ENCODE peak calls at places on chromosomes 12 and 14, in four cellular contexts. R, D, B and V are unnamed samples.

GRCh38 chr14:56342419-56342901 is 224.2 kb downstream of the PELI2 start:
- DNase-seq in R (no peak), D (no peak), B (no peak), V (no peak)

GRCh38 chr14:35367056-35367372 is 37.5 kb downstream of the NFKBIA start:
- DNase-seq in R (no peak), D (no peak), B (no peak), V (no peak)

GRCh38 chr14:106372870-106373657 is 846.7 kb downstream of the TMEM121 start:
- DNase-seq in R (no peak), D (peak), B (peak), V (no peak)

GRCh38 chr12:3820122-3820521 is 53.1 kb downstream of the PARP11 start:
- DNase-seq in R (no peak), D (no peak), B (no peak), V (no peak)

GRCh38 chr12:28802706-28803438 is 346.2 kb upstream of the FAR2 start:
- DNase-seq in R (peak), D (no peak), B (peak), V (no peak)

GRCh38 chr14:56154321-56154720 is 36.1 kb downstream of the PELI2 start:
- DNase-seq in R (no peak), D (no peak), B (no peak), V (no peak)

GRCh38 chr14:64293976-64294671 is at the start of gene ESR2:
- DNase-seq in R (no peak), D (peak), B (peak), V (no peak)

GRCh38 chr12:20063116-20063515 is 305.2 kb upstream of the PDE3A start:
- DNase-seq in R (no peak), D (no peak), B (no peak), V (no peak)

GRCh38 chr12:2531371-2531770 is 263.4 kb upstream of the FKBP4 start:
- DNase-seq in R (no peak), D (no peak), B (no peak), V (no peak)

DNA sequence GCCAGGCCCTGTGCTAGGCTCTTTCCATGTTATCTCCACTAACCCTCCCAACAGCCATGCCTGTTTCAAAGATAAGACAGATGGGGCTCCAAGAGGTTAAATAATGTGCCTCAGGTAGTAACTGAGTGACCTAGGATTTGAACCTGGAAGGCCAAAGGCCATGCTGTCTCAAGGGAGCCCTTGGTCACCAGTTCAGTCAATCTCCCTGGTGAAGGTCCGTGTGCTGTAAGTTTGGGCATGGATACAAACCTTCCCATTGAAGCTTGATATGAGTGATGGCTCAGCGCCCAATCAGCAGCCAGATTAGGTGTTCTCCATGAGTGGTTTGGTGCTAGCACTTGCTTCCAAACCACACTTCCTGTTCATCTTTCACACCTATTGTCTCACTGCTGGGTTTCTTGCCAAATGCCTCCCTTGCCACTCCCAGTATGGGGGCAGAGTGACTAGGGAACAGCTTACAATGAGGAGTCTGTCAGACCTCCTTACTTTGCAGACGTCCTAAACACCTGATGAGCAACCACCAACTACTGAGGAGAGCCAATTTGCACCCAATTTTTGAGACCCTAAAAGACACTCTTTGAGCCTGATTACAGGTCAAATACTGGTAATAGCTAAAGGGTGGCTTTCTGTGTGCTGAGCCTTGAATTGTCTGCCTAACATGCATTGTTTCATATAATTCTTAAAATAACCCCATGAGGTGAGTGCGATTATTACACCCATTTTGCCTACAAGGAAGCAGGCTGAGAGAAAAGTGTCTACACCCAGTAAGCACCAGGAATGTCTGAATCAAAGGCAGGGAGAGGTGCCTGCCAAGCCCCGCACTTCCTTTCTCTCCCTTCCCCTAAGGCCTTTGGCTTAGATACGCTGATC is 48.5 kb upstream of the FOS start:
- DNase-seq in R (no peak), D (peak), B (peak), V (no peak)
- TF ChIP-seq CTCF in R (peak), D (peak), B (no peak), V (no peak)

DNA sequence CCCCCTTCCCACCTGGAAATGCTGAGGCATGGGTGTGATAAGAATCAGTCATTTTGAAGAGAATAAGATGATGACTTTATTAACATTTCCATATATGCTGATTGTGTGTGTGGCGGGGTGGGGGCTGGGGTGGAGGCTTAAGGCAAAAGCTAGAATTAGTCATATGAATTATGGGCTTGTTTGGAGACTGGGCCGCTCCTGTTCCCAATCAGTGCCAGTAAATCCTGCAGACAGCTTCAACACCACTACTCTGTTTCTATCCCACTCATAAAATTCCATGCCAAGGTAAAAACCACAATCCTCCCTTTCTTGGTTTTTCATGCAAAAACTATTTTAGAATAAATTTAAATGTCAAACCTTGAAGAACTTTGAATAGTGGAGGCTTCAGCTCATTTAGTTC is 29.9 kb upstream of the SLC38A2 start:
- DNase-seq in R (no peak), D (no peak), B (no peak), V (no peak)
- H3K4me3 ChIP-seq in R (no peak), D (no peak), B (no peak), V (no peak)

DNA sequence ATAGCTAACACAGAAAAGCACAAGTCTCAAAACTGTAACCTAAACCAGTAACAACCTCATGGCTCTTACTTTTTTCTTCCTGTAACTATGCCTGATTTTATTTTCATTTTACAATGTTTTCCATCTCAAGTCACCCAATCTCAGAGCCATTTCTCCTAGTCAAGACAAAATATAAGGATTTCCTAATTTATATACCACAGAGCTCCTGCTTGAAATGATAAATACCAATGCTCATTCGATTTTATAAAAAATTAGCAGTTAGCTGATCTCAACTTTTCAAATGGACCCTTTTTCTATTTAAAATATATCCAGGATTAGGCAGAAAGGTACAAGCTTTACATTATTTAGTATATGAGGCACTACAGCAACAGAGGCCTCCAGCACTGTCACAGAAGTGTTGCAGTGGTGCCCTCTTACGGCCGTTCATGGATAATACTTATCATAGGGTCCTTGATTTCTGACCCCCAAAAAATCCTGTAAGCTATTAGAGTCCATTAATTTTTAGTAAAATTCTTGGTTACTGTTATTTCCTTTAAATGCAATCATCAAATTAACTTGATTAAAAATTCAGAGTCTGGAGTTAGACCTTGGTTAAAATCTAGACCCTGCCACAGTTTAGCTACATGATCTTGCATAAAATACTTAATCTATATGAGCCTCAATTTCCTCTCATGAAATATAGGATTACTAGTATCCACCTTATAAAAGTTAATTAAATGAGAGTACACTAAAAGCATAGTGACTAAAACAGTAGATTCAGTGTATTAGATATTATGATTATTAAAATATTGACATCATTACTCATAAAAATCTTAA is 68.3 kb downstream of the SEC23A start:
- DNase-seq in R (no peak), D (no peak), B (no peak), V (no peak)
- TF ChIP-seq CTCF in R (peak), D (peak), B (peak), V (peak)

GRCh38 chr14:101559624-101560533 is 1.4 kb upstream of the DIO3 start:
- DNase-seq in R (no peak), D (no peak), B (peak), V (no peak)

GRCh38 chr14:101557811-101558738 is 3.2 kb upstream of the DIO3 start:
- DNase-seq in R (peak), D (no peak), B (no peak), V (no peak)

GRCh38 chr14:101560534-101561113 is 671 bp upstream of the DIO3 start:
- DNase-seq in R (no peak), D (no peak), B (no peak), V (no peak)

GRCh38 chr14:101558739-101559240 is 2.5 kb upstream of the DIO3 start:
- DNase-seq in R (no peak), D (no peak), B (no peak), V (no peak)

DNA sequence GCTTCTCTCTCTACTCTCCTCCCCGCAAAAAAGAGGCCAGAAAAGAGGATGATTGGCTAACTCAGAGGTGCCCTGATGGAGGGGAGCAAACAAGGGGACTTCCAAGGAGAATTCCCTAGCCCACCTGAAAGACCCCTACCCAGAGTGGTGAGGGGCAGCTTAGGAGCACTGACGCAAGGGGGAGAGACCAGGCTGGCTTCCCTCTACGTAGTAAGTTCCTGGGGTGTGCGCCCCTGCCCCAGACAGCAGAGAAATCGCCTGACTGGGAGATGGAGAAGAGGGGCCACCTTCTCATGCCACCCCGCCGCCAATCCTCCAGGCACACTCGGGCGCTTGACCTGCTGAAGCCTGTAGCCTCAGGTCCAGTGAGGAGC is 2.1 kb upstream of the DIO3 start:
- DNase-seq in R (no peak), D (no peak), B (no peak), V (no peak)
- H3K4me3 ChIP-seq in R (peak), D (peak), B (peak), V (no peak)

DNA sequence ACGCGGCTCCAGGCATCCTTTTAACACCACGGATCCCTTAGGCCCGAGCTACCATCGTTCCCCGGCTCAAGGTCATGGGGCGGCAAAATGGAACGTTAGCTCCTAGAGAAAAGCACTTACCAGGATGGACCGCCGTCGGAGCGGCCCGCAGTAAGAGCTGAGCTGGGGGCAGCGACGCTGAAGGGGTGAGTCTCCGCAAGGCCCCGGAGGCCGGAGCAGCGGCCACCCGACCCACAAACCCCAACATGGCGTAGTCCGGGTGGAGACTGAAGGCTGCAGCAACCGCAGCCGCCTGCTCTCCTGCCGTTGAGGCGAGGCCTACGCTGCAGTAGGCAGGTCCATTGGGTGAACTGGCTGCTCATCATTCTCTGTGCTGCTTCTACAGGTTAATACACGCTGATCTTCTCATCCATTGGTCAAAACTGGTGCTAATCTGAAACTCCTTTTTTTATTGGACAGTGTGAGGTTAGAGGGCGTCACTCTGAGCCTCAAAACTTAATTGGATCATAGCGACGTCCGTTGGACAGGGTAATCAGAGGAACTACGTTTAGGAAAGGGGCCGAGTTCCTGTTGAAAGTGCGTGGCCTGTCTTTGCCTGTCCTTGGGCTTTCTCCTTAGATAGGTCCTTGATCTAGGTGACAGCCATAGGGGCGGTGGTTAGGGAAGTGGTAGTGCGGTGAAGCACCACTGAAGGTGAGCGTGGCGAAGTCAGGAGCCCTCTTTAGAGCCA is at the start of gene ATP5F1B:
- DNase-seq in R (peak), D (peak), B (peak), V (peak)
- TF ChIP-seq CTCF in R (no peak), D (no peak), B (no peak), V (no peak)

GRCh38 chr12:53972722-53973092 is 219 bp upstream of the HOXC11 start:
- DNase-seq in R (no peak), D (no peak), B (no peak), V (no peak)

GRCh38 chr12:53975816-53976152 is 1.0 kb upstream of the HOTAIR start:
- DNase-seq in R (no peak), D (no peak), B (no peak), V (no peak)

GRCh38 chr12:53975019-53975815 is 463 bp upstream of the HOTAIR start:
- DNase-seq in R (no peak), D (no peak), B (no peak), V (no peak)

GRCh38 chr12:53973093-53974042 is at the start of gene HOXC11:
- DNase-seq in R (no peak), D (no peak), B (no peak), V (no peak)

GRCh38 chr12:53974084-53975018 is at the start of gene HOTAIR:
- DNase-seq in R (no peak), D (no peak), B (no peak), V (no peak)
- H3K4me3 ChIP-seq in R (peak), D (peak), B (peak), V (no peak)

GRCh38 chr14:29390046-29390841 is 537.4 kb downstream of the PRKD1 start:
- DNase-seq in R (no peak), D (no peak), B (no peak), V (no peak)
- TF ChIP-seq CTCF in R (no peak), D (no peak), B (no peak), V (no peak)

GRCh38 chr12:132279184-132279889 is 50.1 kb downstream of the GALNT9 start:
- DNase-seq in R (no peak), D (peak), B (peak), V (no peak)

GRCh38 chr12:132277374-132277801 is 52.0 kb downstream of the GALNT9 start:
- DNase-seq in R (no peak), D (no peak), B (no peak), V (no peak)

GRCh38 chr12:132279930-132280329 is 49.5 kb downstream of the GALNT9 start:
- DNase-seq in R (no peak), D (no peak), B (no peak), V (no peak)

GRCh38 chr12:132277961-132278360 is 51.4 kb downstream of the GALNT9 start:
- DNase-seq in R (no peak), D (no peak), B (no peak), V (no peak)

DNA sequence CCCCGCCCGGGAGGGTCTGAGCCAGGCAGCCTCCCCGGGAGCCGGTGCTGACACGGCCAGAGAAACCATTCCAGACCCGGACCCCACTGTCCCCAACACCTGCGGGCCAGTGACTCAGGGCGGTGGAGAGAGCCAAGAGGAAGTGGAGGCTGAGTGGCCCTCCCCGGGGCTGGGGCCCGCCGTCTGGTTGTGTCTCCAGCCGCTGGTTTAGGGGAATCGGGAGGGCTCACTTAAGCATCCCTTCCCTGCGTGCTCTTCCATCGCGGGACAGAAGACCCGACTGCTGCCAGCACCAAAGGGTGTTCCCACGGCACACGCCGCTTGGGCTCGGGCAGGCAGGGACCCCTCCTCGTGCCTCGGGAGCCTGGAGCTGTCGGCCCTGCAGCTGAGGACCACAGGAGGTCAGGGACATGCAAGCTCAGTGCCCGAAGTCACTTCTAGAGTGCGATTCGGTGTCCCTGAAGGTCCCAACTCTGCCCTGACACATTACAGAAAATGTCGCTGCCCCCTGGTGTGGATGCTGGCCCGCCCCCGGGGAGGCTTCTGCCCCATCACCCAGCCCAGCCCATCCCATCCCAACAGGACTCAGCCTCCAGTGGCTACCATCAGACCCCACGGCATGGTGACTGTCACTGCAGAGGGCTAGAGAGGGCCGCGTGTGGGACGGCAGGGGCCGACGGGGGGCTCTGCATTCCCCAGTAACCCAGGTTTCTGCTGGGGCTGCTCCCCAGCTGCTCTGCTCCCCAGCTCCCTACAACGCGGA is 50.8 kb downstream of the GALNT9 start:
- DNase-seq in R (no peak), D (no peak), B (no peak), V (no peak)
- H3K4me3 ChIP-seq in R (no peak), D (no peak), B (peak), V (no peak)